ENCODE peak calls at places on chromosomes 13 and 19, in seven cellular contexts. One of them, this sample, is unnamed.

GRCh38 chr13:20231839-20232555 is at the start of gene GJB6:
- DNase-seq in HCT116: no peak
- DNase-seq in SK-N-SH: peak; percentile 32
- DNase-seq in K562: no peak
- DNase-seq in H1: peak; percentile 72
- DNase-seq in GM12878: no peak
- DNase-seq in HepG2: no peak
- DNase-seq in this sample: peak; percentile 26

GRCh38 chr19:46126086-46126485 is 1.6 kb upstream of the IGFL3 start:
- DNase-seq in HCT116: no peak
- DNase-seq in SK-N-SH: no peak
- DNase-seq in K562: no peak
- DNase-seq in H1: no peak
- DNase-seq in GM12878: no peak
- DNase-seq in HepG2: no peak
- DNase-seq in this sample: no peak

GRCh38 chr19:5153601-5154128 is 184.8 kb downstream of the KDM4B start:
- DNase-seq in HCT116: no peak
- DNase-seq in SK-N-SH: peak; percentile 42
- DNase-seq in K562: no peak
- DNase-seq in H1: no peak
- DNase-seq in GM12878: no peak
- DNase-seq in HepG2: no peak
- DNase-seq in this sample: no peak

GRCh38 chr19:6030214-6030507 is 52.2 kb upstream of the RANBP3 start:
- DNase-seq in HCT116: no peak
- DNase-seq in SK-N-SH: no peak
- DNase-seq in K562: no peak
- DNase-seq in H1: no peak
- DNase-seq in GM12878: no peak
- DNase-seq in HepG2: no peak
- DNase-seq in this sample: no peak

GRCh38 chr13:112573710-112574109 is 14.2 kb downstream of the TUBGCP3 start:
- DNase-seq in HCT116: no peak
- DNase-seq in SK-N-SH: no peak
- DNase-seq in K562: no peak
- DNase-seq in H1: no peak
- DNase-seq in GM12878: no peak
- DNase-seq in HepG2: no peak
- DNase-seq in this sample: no peak

GRCh38 chr19:44774614-44775013 is 3.1 kb upstream of the CBLC start:
- DNase-seq in HCT116: no peak
- DNase-seq in SK-N-SH: no peak
- DNase-seq in K562: no peak
- DNase-seq in H1: no peak
- DNase-seq in GM12878: no peak
- DNase-seq in HepG2: no peak
- DNase-seq in this sample: no peak

GRCh38 chr19:34041922-34042521 is 130.3 kb upstream of the LSM14A start:
- DNase-seq in HCT116: peak; percentile 46
- DNase-seq in SK-N-SH: peak; percentile 71
- DNase-seq in K562: peak; percentile 64
- DNase-seq in H1: peak; percentile 95
- DNase-seq in GM12878: no peak
- DNase-seq in HepG2: peak; percentile 36
- DNase-seq in this sample: peak; percentile 41

GRCh38 chr13:58994077-58994476 is 1169.7 kb downstream of the DIAPH3 start:
- DNase-seq in HCT116: no peak
- DNase-seq in SK-N-SH: peak; percentile 7
- DNase-seq in K562: no peak
- DNase-seq in H1: no peak
- DNase-seq in GM12878: no peak
- DNase-seq in HepG2: no peak
- DNase-seq in this sample: no peak

GRCh38 chr13:20441879-20442278 is 83.8 kb downstream of the CRYL1 start:
- DNase-seq in HCT116: peak; percentile 62
- DNase-seq in SK-N-SH: no peak
- DNase-seq in K562: no peak
- DNase-seq in H1: no peak
- DNase-seq in GM12878: no peak
- DNase-seq in HepG2: no peak
- DNase-seq in this sample: no peak

GRCh38 chr13:79457948-79458347 is 23.0 kb upstream of the NDFIP2 start:
- DNase-seq in HCT116: no peak
- DNase-seq in SK-N-SH: no peak
- DNase-seq in K562: peak; percentile 25
- DNase-seq in H1: no peak
- DNase-seq in GM12878: no peak
- DNase-seq in HepG2: no peak
- DNase-seq in this sample: no peak

GRCh38 chr13:62799931-62800436 is 1384.3 kb upstream of the PCDH20 start:
- DNase-seq in HCT116: no peak
- DNase-seq in SK-N-SH: no peak
- DNase-seq in K562: no peak
- DNase-seq in H1: no peak
- DNase-seq in GM12878: no peak
- DNase-seq in HepG2: no peak
- DNase-seq in this sample: no peak

GRCh38 chr19:55165952-55166529 is 372 bp downstream of the DNAAF3 start:
- DNase-seq in HCT116: peak; percentile 86
- DNase-seq in SK-N-SH: peak; percentile 80
- DNase-seq in K562: peak; percentile 60
- DNase-seq in H1: peak; percentile 91
- DNase-seq in GM12878: no peak
- DNase-seq in HepG2: peak; percentile 85
- DNase-seq in this sample: peak; percentile 65

GRCh38 chr13:88675997-88676396 is 1004.8 kb downstream of the SLITRK5 start:
- DNase-seq in HCT116: no peak
- DNase-seq in SK-N-SH: no peak
- DNase-seq in K562: no peak
- DNase-seq in H1: no peak
- DNase-seq in GM12878: no peak
- DNase-seq in HepG2: no peak
- DNase-seq in this sample: no peak

GRCh38 chr13:60467098-60467497 is 70.1 kb downstream of the TDRD3 start:
- DNase-seq in HCT116: no peak
- DNase-seq in SK-N-SH: no peak
- DNase-seq in K562: no peak
- DNase-seq in H1: no peak
- DNase-seq in GM12878: no peak
- DNase-seq in HepG2: no peak
- DNase-seq in this sample: no peak

GRCh38 chr13:98459171-98459681 is 117.7 kb downstream of the STK24 start:
- DNase-seq in HCT116: no peak
- DNase-seq in SK-N-SH: no peak
- DNase-seq in K562: no peak
- DNase-seq in H1: no peak
- DNase-seq in GM12878: no peak
- DNase-seq in HepG2: no peak
- DNase-seq in this sample: no peak

GRCh38 chr13:44854264-44855060 is 134.8 kb downstream of the NUFIP1 start:
- DNase-seq in HCT116: no peak
- DNase-seq in SK-N-SH: no peak
- DNase-seq in K562: no peak
- DNase-seq in H1: no peak
- DNase-seq in GM12878: no peak
- DNase-seq in HepG2: peak; percentile 62
- DNase-seq in this sample: peak; percentile 73

GRCh38 chr13:64534302-64534701 is 2695.8 kb downstream of the PCDH9 start:
- DNase-seq in HCT116: no peak
- DNase-seq in SK-N-SH: no peak
- DNase-seq in K562: no peak
- DNase-seq in H1: no peak
- DNase-seq in GM12878: no peak
- DNase-seq in HepG2: no peak
- DNase-seq in this sample: no peak

GRCh38 chr13:111664696-111665095 is 344.3 kb downstream of the TEX29 start:
- DNase-seq in HCT116: no peak
- DNase-seq in SK-N-SH: no peak
- DNase-seq in K562: no peak
- DNase-seq in H1: no peak
- DNase-seq in GM12878: no peak
- DNase-seq in HepG2: no peak
- DNase-seq in this sample: no peak

GRCh38 chr19:31285744-31286143 is 63.5 kb downstream of the TSHZ3 start:
- DNase-seq in HCT116: no peak
- DNase-seq in SK-N-SH: no peak
- DNase-seq in K562: no peak
- DNase-seq in H1: no peak
- DNase-seq in GM12878: no peak
- DNase-seq in HepG2: no peak
- DNase-seq in this sample: no peak

GRCh38 chr19:55175117-55175867 is 4.8 kb downstream of the SYT5 start:
- DNase-seq in HCT116: no peak
- DNase-seq in SK-N-SH: no peak
- DNase-seq in K562: peak; percentile 94
- DNase-seq in H1: peak; percentile 60
- DNase-seq in GM12878: no peak
- DNase-seq in HepG2: no peak
- DNase-seq in this sample: no peak

GRCh38 chr13:47991859-47992258 is 9.2 kb downstream of the SUCLA2 start:
- DNase-seq in HCT116: no peak
- DNase-seq in SK-N-SH: no peak
- DNase-seq in K562: no peak
- DNase-seq in H1: no peak
- DNase-seq in GM12878: no peak
- DNase-seq in HepG2: no peak
- DNase-seq in this sample: no peak

GRCh38 chr19:2059422-2060201 is 8.6 kb upstream of the MKNK2 start:
- DNase-seq in HCT116: peak; percentile 83
- DNase-seq in SK-N-SH: peak; percentile 59
- DNase-seq in K562: no peak
- DNase-seq in H1: no peak
- DNase-seq in GM12878: no peak
- DNase-seq in HepG2: peak; percentile 89
- DNase-seq in this sample: peak; percentile 86

GRCh38 chr13:60329221-60329983 is 67.6 kb upstream of the TDRD3 start:
- DNase-seq in HCT116: peak; percentile 18
- DNase-seq in SK-N-SH: peak; percentile 41
- DNase-seq in K562: peak; percentile 35
- DNase-seq in H1: peak; percentile 71
- DNase-seq in GM12878: peak; percentile 7
- DNase-seq in HepG2: peak; percentile 12
- DNase-seq in this sample: peak; percentile 62

GRCh38 chr13:113967206-113967720 is 6.6 kb downstream of the C13orf46 start:
- DNase-seq in HCT116: no peak
- DNase-seq in SK-N-SH: no peak
- DNase-seq in K562: no peak
- DNase-seq in H1: no peak
- DNase-seq in GM12878: no peak
- DNase-seq in HepG2: no peak
- DNase-seq in this sample: no peak

GRCh38 chr13:111131048-111131447 is 15.9 kb downstream of the ARHGEF7 start:
- DNase-seq in HCT116: no peak
- DNase-seq in SK-N-SH: no peak
- DNase-seq in K562: no peak
- DNase-seq in H1: no peak
- DNase-seq in GM12878: no peak
- DNase-seq in HepG2: no peak
- DNase-seq in this sample: no peak

GRCh38 chr19:10352764-10353671 is 13.6 kb upstream of the ICAM3 start:
- DNase-seq in HCT116: no peak
- DNase-seq in SK-N-SH: no peak
- DNase-seq in K562: peak; percentile 73
- DNase-seq in H1: peak; percentile 96
- DNase-seq in GM12878: no peak
- DNase-seq in HepG2: no peak
- DNase-seq in this sample: no peak

GRCh38 chr19:10356431-10356830 is 17.0 kb upstream of the ICAM3 start:
- DNase-seq in HCT116: no peak
- DNase-seq in SK-N-SH: no peak
- DNase-seq in K562: no peak
- DNase-seq in H1: no peak
- DNase-seq in GM12878: no peak
- DNase-seq in HepG2: no peak
- DNase-seq in this sample: no peak

GRCh38 chr19:10353793-10354391 is 14.5 kb upstream of the ICAM3 start:
- DNase-seq in HCT116: peak; percentile 32
- DNase-seq in SK-N-SH: peak; percentile 77
- DNase-seq in K562: peak; percentile 89
- DNase-seq in H1: peak; percentile 99
- DNase-seq in GM12878: no peak
- DNase-seq in HepG2: no peak
- DNase-seq in this sample: peak; percentile 72
- TF ChIP-seq JUND in HCT116: no peak
- TF ChIP-seq JUND in SK-N-SH: no peak
- TF ChIP-seq JUND in K562: no peak
- TF ChIP-seq JUND in H1: no peak
- TF ChIP-seq JUND in GM12878: no peak
- TF ChIP-seq JUND in HepG2: no peak
- TF ChIP-seq JUND in this sample: no peak

GRCh38 chr19:13212759-13213330 is 62.6 kb downstream of the IER2 start:
- DNase-seq in HCT116: peak; percentile 56
- DNase-seq in SK-N-SH: peak; percentile 72
- DNase-seq in K562: peak; percentile 87
- DNase-seq in H1: peak; percentile 86
- DNase-seq in GM12878: peak; percentile 20
- DNase-seq in HepG2: peak; percentile 58
- DNase-seq in this sample: peak; percentile 75
- TF ChIP-seq JUND in HCT116: no peak
- TF ChIP-seq JUND in SK-N-SH: no peak
- TF ChIP-seq JUND in K562: no peak
- TF ChIP-seq JUND in H1: no peak
- TF ChIP-seq JUND in GM12878: no peak
- TF ChIP-seq JUND in HepG2: no peak
- TF ChIP-seq JUND in this sample: no peak

DNA sequence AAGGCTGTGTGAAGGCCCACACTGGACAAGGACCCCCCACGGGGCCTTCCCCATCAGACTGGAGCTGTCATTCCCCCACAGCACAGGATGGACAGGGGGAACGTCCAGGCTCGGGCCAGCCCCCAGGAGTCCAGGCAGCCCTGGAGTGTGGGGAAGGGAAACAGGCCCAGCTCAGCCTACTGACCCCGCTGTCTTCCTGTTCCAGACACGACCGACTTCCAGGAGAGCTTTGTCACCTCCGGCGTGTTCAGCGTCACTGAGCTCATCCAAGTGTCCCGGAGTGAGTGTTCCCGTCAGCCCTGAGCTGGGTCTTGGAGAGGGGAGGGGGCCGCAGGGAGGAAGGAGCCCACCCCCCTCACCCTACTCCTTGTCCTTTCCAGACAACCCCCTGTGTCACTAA is 47.0 kb downstream of the SMIM24 start:
- DNase-seq in HCT116: no peak
- DNase-seq in SK-N-SH: no peak
- DNase-seq in K562: no peak
- DNase-seq in H1: no peak
- DNase-seq in GM12878: no peak
- DNase-seq in HepG2: no peak
- DNase-seq in this sample: no peak
- TF ChIP-seq JUND in HCT116: no peak
- TF ChIP-seq JUND in SK-N-SH: no peak
- TF ChIP-seq JUND in K562: no peak
- TF ChIP-seq JUND in H1: no peak
- TF ChIP-seq JUND in GM12878: no peak
- TF ChIP-seq JUND in HepG2: no peak
- TF ChIP-seq JUND in this sample: no peak

GRCh38 chr13:102441085-102441484 is 39.2 kb upstream of the FGF14 start:
- DNase-seq in HCT116: no peak
- DNase-seq in SK-N-SH: no peak
- DNase-seq in K562: no peak
- DNase-seq in H1: no peak
- DNase-seq in GM12878: no peak
- DNase-seq in HepG2: no peak
- DNase-seq in this sample: no peak

GRCh38 chr13:102440259-102440936 is 38.5 kb upstream of the FGF14 start:
- DNase-seq in HCT116: no peak
- DNase-seq in SK-N-SH: no peak
- DNase-seq in K562: no peak
- DNase-seq in H1: no peak
- DNase-seq in GM12878: peak; percentile 52
- DNase-seq in HepG2: no peak
- DNase-seq in this sample: no peak

GRCh38 chr13:102443234-102443633 is 41.4 kb upstream of the FGF14 start:
- DNase-seq in HCT116: no peak
- DNase-seq in SK-N-SH: no peak
- DNase-seq in K562: no peak
- DNase-seq in H1: no peak
- DNase-seq in GM12878: no peak
- DNase-seq in HepG2: no peak
- DNase-seq in this sample: no peak
- TF ChIP-seq JUND in HCT116: no peak
- TF ChIP-seq JUND in SK-N-SH: no peak
- TF ChIP-seq JUND in K562: no peak
- TF ChIP-seq JUND in H1: no peak
- TF ChIP-seq JUND in GM12878: no peak
- TF ChIP-seq JUND in HepG2: no peak
- TF ChIP-seq JUND in this sample: no peak